ENCODE peak calls at places on chromosomes 2 and 18, in eight cellular contexts. P is heart left ventricle; E is neuronal stem cell; U is adrenal gland; G is K562; H is GM23248; Q is CD8-positive, alpha-beta memory T cell; N is heart right ventricle. A is an unnamed sample. For H3K4me1, the result is how much of the 10 kb centered on the place peaks cover.

GRCh38 chr2:222423632-222424280 is 587 bp upstream of the SGPP2 start:
- DNase-seq in P (no peak), E (no peak), U (no peak), G (no peak), H (no peak), Q (no peak), N (no peak), A (no peak)

GRCh38 chr18:54742120-54742519 is 86.2 kb upstream of the RAB27B start:
- DNase-seq in P (no peak), E (no peak), U (no peak), G (no peak), H (peak), Q (no peak), N (no peak), A (no peak)

GRCh38 chr2:17590342-17590911 is 49.9 kb downstream of the VSNL1 start:
- DNase-seq in P (no peak), E (no peak), U (no peak), G (no peak), H (no peak), Q (no peak), N (no peak), A (no peak)

GRCh38 chr2:62042944-62043343 is 137.5 kb downstream of the COMMD1 start:
- DNase-seq in P (no peak), E (no peak), U (no peak), G (no peak), H (peak), Q (no peak), N (no peak), A (no peak)

GRCh38 chr2:545228-545627 is 132.0 kb downstream of the TMEM18 start:
- DNase-seq in P (no peak), E (no peak), U (no peak), G (no peak), H (no peak), Q (no peak), N (no peak), A (no peak)

GRCh38 chr2:239154971-239155805 is 245.6 kb downstream of the HDAC4 start:
- DNase-seq in P (peak), E (no peak), U (peak), G (no peak), H (no peak), Q (peak), N (no peak), A (no peak)

GRCh38 chr2:70835643-70836042 is at the start of gene CD207:
- DNase-seq in P (no peak), E (no peak), U (no peak), G (peak), H (no peak), Q (no peak), N (no peak), A (no peak)

GRCh38 chr2:118554616-118555015 is 292.8 kb downstream of the EN1 start:
- DNase-seq in P (no peak), E (no peak), U (no peak), G (no peak), H (peak), Q (no peak), N (no peak), A (no peak)

GRCh38 chr2:38037757-38038615 is 38.0 kb downstream of the CYP1B1 start:
- DNase-seq in P (no peak), E (peak), U (peak), G (no peak), H (peak), Q (no peak), N (peak), A (no peak)

GRCh38 chr18:46155652-46156051 is 51.5 kb downstream of the HAUS1 start:
- DNase-seq in P (no peak), E (no peak), U (no peak), G (no peak), H (peak), Q (no peak), N (no peak), A (peak)

GRCh38 chr18:77105680-77106079 is 26.9 kb downstream of the MBP start:
- DNase-seq in P (no peak), E (no peak), U (no peak), G (no peak), H (no peak), Q (no peak), N (no peak), A (no peak)

GRCh38 chr2:25032901-25033300 is 9.0 kb upstream of the EFR3B start:
- DNase-seq in P (no peak), E (no peak), U (no peak), G (no peak), H (no peak), Q (no peak), N (no peak), A (no peak)

GRCh38 chr18:62637807-62638687 is 77.3 kb upstream of the PHLPP1 start:
- DNase-seq in P (no peak), E (no peak), U (peak), G (peak), H (peak), Q (peak), N (no peak), A (peak)

GRCh38 chr18:42086288-42086687 is 131.3 kb downstream of the PIK3C3 start:
- DNase-seq in P (no peak), E (no peak), U (peak), G (no peak), H (no peak), Q (no peak), N (no peak), A (no peak)

GRCh38 chr2:233414777-233415570 is 60.7 kb downstream of the DGKD start:
- DNase-seq in P (no peak), E (no peak), U (peak), G (no peak), H (peak), Q (no peak), N (no peak), A (no peak)
- H3K4me1 ChIP-seq in P (under half), E (under half), U (under half), G (under half), H (under half), Q (half or more), N (half or more), A (under half)

GRCh38 chr2:103788875-103789715 is 1027.3 kb downstream of the TMEM182 start:
- DNase-seq in P (no peak), E (peak), U (peak), G (no peak), H (peak), Q (no peak), N (peak), A (no peak)
- H3K27ac ChIP-seq in P (no peak), E (peak), U (no peak), G (no peak), H (no peak), Q (no peak), N (no peak), A (no peak)

GRCh38 chr18:27667064-27667463 is 482.0 kb upstream of the CHST9 start:
- DNase-seq in P (no peak), E (no peak), U (no peak), G (no peak), H (no peak), Q (no peak), N (no peak), A (no peak)
- H3K4me1 ChIP-seq in P (under half), E (under half), U (under half), G (under half), H (under half), Q (under half), N (under half), A (under half)

DNA sequence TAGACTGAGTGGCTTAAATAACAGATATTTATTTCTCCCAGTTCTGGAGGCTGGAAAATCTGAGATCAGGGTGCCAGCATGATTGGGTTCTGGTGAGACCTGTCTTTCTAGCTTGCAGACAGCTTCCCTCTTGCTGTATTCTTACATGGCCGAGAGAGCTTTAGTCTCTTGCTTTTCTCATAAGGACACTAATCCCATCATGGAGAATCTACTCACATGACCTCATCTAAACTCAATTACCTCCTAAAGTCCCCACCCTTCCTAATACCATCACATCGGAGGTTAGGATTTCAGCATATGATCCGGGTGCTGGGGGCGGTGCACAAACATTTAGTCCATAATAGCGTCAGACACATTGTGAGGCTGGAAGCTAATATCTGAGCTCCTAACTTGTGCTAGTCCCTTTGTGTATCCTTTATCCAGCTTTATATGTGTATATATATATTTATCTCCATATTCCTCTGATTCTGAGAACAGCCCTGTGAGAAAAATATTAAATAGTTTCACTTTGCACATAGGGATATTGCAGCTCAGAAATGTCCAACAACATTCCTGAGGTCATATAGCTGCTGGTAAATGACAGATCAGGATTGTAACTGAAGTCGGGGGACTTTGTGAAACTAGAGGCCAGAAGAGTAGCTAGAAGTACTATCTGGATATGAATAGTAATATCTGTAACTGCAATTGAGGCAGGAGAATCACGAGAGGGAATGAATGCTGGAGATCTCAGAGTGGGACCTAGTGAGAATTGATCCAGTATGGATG is 28.9 kb downstream of the MARCHF4 start:
- DNase-seq in P (no peak), E (no peak), U (no peak), G (no peak), H (peak), Q (no peak), N (no peak), A (no peak)
- H3K27ac ChIP-seq in P (no peak), E (no peak), U (no peak), G (no peak), H (peak), Q (no peak), N (no peak), A (no peak)

A was measured in naive thymus-derived CD4-positive, alpha-beta T cell.